ENCODE peak calls at places on chromosomes 4 and X, in nine cellular contexts. W is mammary epithelial cell; O is dermis blood vessel endothelial cell; Q is NCI-H1105; R is stimulated activated CD8-positive, alpha-beta memory T cell treated with anti-CD3 and anti-CD28 coated beads, Interleukin-12 subunit alpha, Interleukin-12 subunit beta, amount 100 ng/mL, for 4 hours; E is activated CD4-positive, alpha-beta T cell treated with anti-CD3 and anti-CD28 coated beads, Interleukin-2, amount 10 ng/mL, durations not matched to agents 7 days and 5 days; P is stimulated activated CD4-positive, alpha-beta T cell treated with anti-CD3 and anti-CD28 coated beads, Interleukin-12 subunit alpha, Interleukin-12 subunit beta, amount 100 ng/mL, for 48 hours; V is activated T-helper 1 cell treated with Interleukin-2 at 50 U/mL for 16 hours; S is BJ. N is an unnamed sample.

GRCh38 chr4:1215347-1216075 is 33.4 kb downstream of the CTBP1 start:
- DNase-seq in S (no peak), W (no peak), R (no peak), E (no peak), V (no peak), Q (no peak), P (no peak), O (no peak), N (peak)

GRCh38 chr4:37976513-37976912 is 16.3 kb downstream of the PTTG2 start:
- DNase-seq in V (no peak), S (no peak), W (peak), O (peak), P (no peak), Q (no peak), E (no peak), R (no peak), N (no peak)

GRCh38 chr4:147754037-147754445 is 22.2 kb downstream of the ARHGAP10 start:
- DNase-seq in S (no peak), E (no peak), P (no peak), W (peak), Q (no peak), R (no peak), O (peak), V (no peak), N (no peak)

GRCh38 chr4:69727924-69728323 is 32.5 kb downstream of the SULT1B1 start:
- DNase-seq in R (no peak), P (no peak), O (no peak), V (no peak), S (no peak), W (no peak), E (no peak), Q (no peak), N (no peak)

GRCh38 chr4:13306356-13306755 is 177.8 kb downstream of the RAB28 start:
- DNase-seq in V (no peak), S (no peak), O (no peak), R (no peak), P (no peak), E (no peak), Q (no peak), W (no peak), N (no peak)

GRCh38 chrX:126551306-126551705 is 1.3 kb downstream of the DCAF12L1 start:
- DNase-seq in W (no peak), V (no peak), O (no peak), Q (no peak), S (no peak), P (no peak), R (no peak), E (no peak), N (no peak)

GRCh38 chr4:165085946-165086345 is 26.7 kb downstream of the TMEM192 start:
- DNase-seq in O (no peak), Q (no peak), R (no peak), E (no peak), S (no peak), V (no peak), W (no peak), P (no peak), N (no peak)

GRCh38 chrX:152904151-152905080 is 6.5 kb downstream of the ZNF185 start:
- DNase-seq in E (peak), P (peak), S (no peak), W (peak), R (peak), V (peak), O (peak), Q (peak), N (peak)

GRCh38 chrX:105634180-105634579 is 188.2 kb upstream of the NRK start:
- DNase-seq in P (no peak), R (no peak), O (no peak), S (no peak), W (no peak), V (no peak), E (no peak), Q (no peak), N (no peak)

GRCh38 chr4:17762705-17763104 is 18.7 kb downstream of the FAM184B start:
- DNase-seq in E (no peak), S (no peak), Q (no peak), P (no peak), O (peak), V (no peak), R (no peak), W (peak), N (no peak)

GRCh38 chrX:84168095-84168494 is 19.9 kb downstream of the RPS6KA6 start:
- DNase-seq in S (no peak), O (peak), E (no peak), V (no peak), P (no peak), W (peak), Q (no peak), R (no peak), N (no peak)

GRCh38 chr4:112109455-112110425 is 35.5 kb upstream of the FAM241A start:
- DNase-seq in S (no peak), O (peak), W (peak), V (no peak), E (no peak), R (no peak), Q (no peak), P (no peak), N (peak)

GRCh38 chr4:107243141-107243779 is 207.1 kb upstream of the DKK2 start:
- DNase-seq in S (no peak), Q (no peak), E (no peak), O (no peak), R (no peak), V (no peak), P (no peak), W (no peak), N (no peak)

GRCh38 chr4:149145803-149146202 is 669.8 kb downstream of the IQCM start:
- DNase-seq in O (no peak), S (peak), P (no peak), W (no peak), V (no peak), E (no peak), R (no peak), Q (no peak), N (no peak)

GRCh38 chr4:177250056-177250696 is 59.5 kb upstream of the NEIL3 start:
- DNase-seq in O (peak), W (peak), S (no peak), E (peak), Q (peak), V (peak), P (peak), R (peak), N (peak)

GRCh38 chr4:10092481-10093272 is 23.9 kb downstream of the WDR1 start:
- DNase-seq in W (no peak), E (no peak), V (no peak), S (no peak), O (no peak), R (no peak), P (no peak), Q (no peak), N (no peak)

GRCh38 chr4:54566608-54567007 is 91.1 kb upstream of the KIT start:
- DNase-seq in S (no peak), O (no peak), E (peak), P (no peak), R (no peak), W (no peak), V (no peak), Q (peak), N (no peak)

GRCh38 chr4:70993181-70994068 is at the start of gene DCK:
- DNase-seq in R (peak), V (peak), Q (peak), E (peak), W (peak), S (peak), P (peak), O (peak), N (peak)

GRCh38 chr4:185838514-185839203 is 26.7 kb upstream of the SORBS2 start:
- DNase-seq in R (no peak), W (no peak), P (no peak), E (no peak), O (no peak), Q (no peak), S (no peak), V (no peak), N (no peak)

GRCh38 chr4:26217961-26218676 is 102.7 kb upstream of the RBPJ start:
- DNase-seq in O (no peak), Q (no peak), S (no peak), W (no peak), V (no peak), R (no peak), E (no peak), P (no peak), N (peak)

GRCh38 chrX:69037786-69038185 is 127.5 kb downstream of the PJA1 start:
- DNase-seq in Q (no peak), P (no peak), V (no peak), O (no peak), W (no peak), E (no peak), S (no peak), R (no peak), N (no peak)

N was measured in GM10248.